ENCODE peak calls at places on chromosomes 7 and 10, in six cellular contexts. V is uterus, Y is hepatocyte, I is tibial artery, F is K562, U is right atrium auricular region. D is an unnamed sample. For H3K9me3, the result is how much of the 10 kb centered on the place peaks cover.

GRCh38 chr10:125035136-125035535 is 93.2 kb downstream of the ZRANB1 start:
- DNase-seq in Y (no peak), I (no peak), U (no peak), F (no peak), V (no peak), D (no peak)

GRCh38 chr7:127680983-127681382 is 29.0 kb downstream of the SND1 start:
- DNase-seq in Y (no peak), V (no peak), F (no peak), U (no peak), I (no peak), D (no peak)

GRCh38 chr7:117372073-117372472 is 49.2 kb upstream of the WNT2 start:
- DNase-seq in V (no peak), F (no peak), I (no peak), Y (no peak), U (no peak), D (no peak)

GRCh38 chr7:41637051-41637450 is 65.8 kb downstream of the INHBA start:
- DNase-seq in F (no peak), U (no peak), I (no peak), Y (no peak), V (no peak), D (no peak)

GRCh38 chr10:75450654-75451419 is 19.4 kb downstream of the LRMDA start:
- DNase-seq in F (no peak), Y (no peak), U (no peak), V (no peak), I (no peak), D (no peak)

GRCh38 chr10:110508806-110509544 is 11.3 kb downstream of the DUSP5 start:
- DNase-seq in Y (no peak), V (no peak), F (no peak), I (no peak), U (no peak), D (no peak)

GRCh38 chr7:67484244-67484751 is 487.7 kb downstream of the TYW1 start:
- DNase-seq in I (peak), U (no peak), V (peak), Y (peak), F (peak), D (peak)

GRCh38 chr10:30606313-30606712 is 23.2 kb downstream of the LYZL2 start:
- DNase-seq in V (no peak), F (no peak), Y (no peak), U (no peak), I (no peak), D (no peak)

GRCh38 chr10:22605168-22605567 is 109.2 kb downstream of the PIP4K2A start:
- DNase-seq in U (no peak), V (peak), I (no peak), F (no peak), Y (no peak), D (no peak)

GRCh38 chr7:86978804-86979506 is 80.5 kb downstream of the ELAPOR2 start:
- DNase-seq in U (no peak), V (no peak), I (no peak), Y (no peak), F (no peak), D (no peak)

GRCh38 chr10:44981172-44982113 is 2.8 kb upstream of the DEPP1 start:
- DNase-seq in U (no peak), V (peak), Y (peak), I (peak), F (no peak), D (no peak)

GRCh38 chr10:26969145-26969926 is 108.6 kb upstream of the ABI1 start:
- DNase-seq in I (no peak), U (no peak), Y (no peak), F (no peak), V (no peak), D (no peak)

GRCh38 chr7:16954326-16954725 is 72.5 kb upstream of the AGR3 start:
- DNase-seq in Y (no peak), V (no peak), I (no peak), U (no peak), F (no peak), D (no peak)

GRCh38 chr10:79404231-79404609 is 41.2 kb downstream of the ZCCHC24 start:
- DNase-seq in I (peak), V (peak), F (peak), Y (peak), U (peak), D (no peak)

GRCh38 chr7:8143151-8143874 is 118.7 kb downstream of the ICA1 start:
- DNase-seq in V (no peak), I (no peak), U (no peak), F (no peak), Y (no peak), D (no peak)

GRCh38 chr10:386751-387693 is 251.8 kb downstream of the ZMYND11 start:
- DNase-seq in I (peak), Y (no peak), V (no peak), F (no peak), U (no peak), D (no peak)

GRCh38 chr10:6786579-6787031 is 206.5 kb upstream of the PRKCQ start:
- DNase-seq in Y (peak), F (peak), V (no peak), U (no peak), I (no peak), D (no peak)

GRCh38 chr7:128163473-128163872 is 77.6 kb upstream of the LEP start:
- DNase-seq in V (no peak), U (no peak), Y (no peak), I (no peak), F (no peak), D (no peak)

GRCh38 chr10:112959207-112959838 is 9.3 kb downstream of the TCF7L2 start:
- DNase-seq in I (no peak), V (no peak), U (no peak), F (no peak), Y (peak), D (no peak)

GRCh38 chr10:129335942-129336341 is 131.1 kb upstream of the MGMT start:
- DNase-seq in U (no peak), I (no peak), Y (no peak), V (no peak), F (no peak), D (no peak)

GRCh38 chr7:68078311-68078710 is 1081.7 kb downstream of the TYW1 start:
- DNase-seq in Y (no peak), I (no peak), F (no peak), V (no peak), U (no peak), D (no peak)

GRCh38 chr10:53957401-53957800 is 843.6 kb downstream of the PCDH15 start:
- DNase-seq in U (no peak), V (no peak), F (no peak), Y (no peak), I (no peak), D (no peak)

GRCh38 chr7:157136372-157136771 is 2.4 kb upstream of the UBE3C start:
- DNase-seq in I (no peak), F (peak), U (no peak), Y (peak), V (no peak), D (no peak)

GRCh38 chr10:21516270-21517131 is 9.0 kb downstream of the SKIDA1 start:
- DNase-seq in I (peak), V (peak), Y (peak), U (no peak), F (peak), D (peak)

GRCh38 chr10:133397938-133398337 is 4.0 kb downstream of the MTG1 start:
- DNase-seq in Y (no peak), I (no peak), U (no peak), F (no peak), V (no peak), D (no peak)

GRCh38 chr10:104694074-104694473 is 53.0 kb downstream of the SORCS3 start:
- DNase-seq in I (no peak), V (no peak), F (no peak), Y (no peak), U (no peak), D (no peak)

GRCh38 chr10:3452234-3452633 is 279.7 kb upstream of the PITRM1 start:
- DNase-seq in F (no peak), I (no peak), U (no peak), Y (peak), V (no peak), D (no peak)

GRCh38 chr10:125084191-125085186 is 75.9 kb downstream of the CTBP2 start:
- DNase-seq in U (peak), Y (peak), I (peak), V (peak), F (no peak), D (peak)

GRCh38 chr10:28840202-28840601 is 162.9 kb downstream of the BAMBI start:
- DNase-seq in F (no peak), U (no peak), I (no peak), V (no peak), Y (no peak), D (no peak)

GRCh38 chr7:113405296-113406056 is 287.1 kb upstream of the SMIM30 start:
- DNase-seq in V (no peak), U (no peak), Y (no peak), I (no peak), F (no peak), D (no peak)
- TF ChIP-seq CTCF in V (no peak), U (no peak), Y (no peak), I (no peak), F (no peak), D (no peak)

DNA sequence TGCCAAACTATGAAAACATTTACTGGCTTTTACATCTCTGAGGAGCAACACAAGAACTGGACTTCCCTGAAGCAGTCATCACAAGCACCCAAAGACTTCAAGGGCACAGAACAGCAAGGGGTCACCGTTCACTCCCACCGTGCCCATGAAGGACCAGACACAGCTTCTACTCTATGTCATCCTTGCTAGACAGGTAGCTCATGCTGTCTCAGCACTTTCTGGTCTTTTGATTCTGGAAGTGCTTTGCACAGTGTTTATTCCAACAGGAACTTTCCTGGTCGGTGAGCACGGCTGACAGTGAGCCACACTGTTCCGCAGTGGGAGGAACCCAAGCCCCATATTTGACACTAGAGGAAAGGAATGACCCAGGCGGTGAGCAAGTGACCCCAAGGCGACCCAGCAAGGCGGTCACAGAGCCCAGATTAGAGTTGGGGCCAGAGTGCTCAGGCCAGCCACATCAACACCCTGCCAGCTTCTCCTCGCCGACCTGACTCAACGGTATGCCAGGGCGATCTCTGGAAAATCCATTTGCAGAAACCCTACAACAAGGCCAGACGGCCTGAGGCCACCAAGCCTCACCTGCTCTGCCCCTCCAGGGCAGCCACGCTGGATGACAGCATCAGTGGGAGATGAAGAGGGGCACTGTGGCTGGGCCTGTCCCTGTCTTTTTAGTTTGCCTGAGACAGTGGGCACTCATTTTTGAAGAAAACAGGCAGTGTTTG is 318.6 kb downstream of the TCERG1L start:
- DNase-seq in I (no peak), U (no peak), F (no peak), V (no peak), Y (no peak), D (no peak)
- H3K9me3 ChIP-seq in I (under half), U (under half), F (under half), V (under half), Y (under half), D (under half)

GRCh38 chr7:33904680-33905388 is 505 bp upstream of the BMPER start:
- DNase-seq in I (no peak), V (peak), F (no peak), Y (peak), U (no peak), D (peak)

GRCh38 chr7:33906697-33907096 is 1.4 kb downstream of the BMPER start:
- DNase-seq in U (no peak), I (no peak), F (no peak), Y (no peak), V (no peak), D (no peak)

GRCh38 chr7:33901847-33902246 is 3.5 kb upstream of the BMPER start:
- DNase-seq in Y (no peak), I (no peak), V (no peak), F (no peak), U (no peak), D (no peak)

GRCh38 chr7:33905389-33906032 is at the start of gene BMPER:
- DNase-seq in U (no peak), V (peak), I (no peak), F (no peak), Y (peak), D (peak)

GRCh38 chr7:33903770-33904679 is 1.3 kb upstream of the BMPER start:
- DNase-seq in Y (peak), V (peak), F (no peak), I (peak), U (no peak), D (peak)
- TF ChIP-seq CTCF in Y (no peak), V (no peak), F (no peak), I (no peak), U (no peak), D (no peak)

GRCh38 chr7:158357898-158358821 is 229.5 kb downstream of the PTPRN2 start:
- DNase-seq in V (peak), Y (no peak), I (no peak), F (no peak), U (peak), D (no peak)

GRCh38 chr7:158362912-158363905 is 224.4 kb downstream of the PTPRN2 start:
- DNase-seq in I (no peak), U (no peak), F (peak), Y (peak), V (no peak), D (peak)

GRCh38 chr7:158362001-158362400 is 225.6 kb downstream of the PTPRN2 start:
- DNase-seq in I (no peak), F (no peak), V (no peak), U (no peak), Y (no peak), D (no peak)

GRCh38 chr7:158358926-158359645 is 228.5 kb downstream of the PTPRN2 start:
- DNase-seq in Y (no peak), U (peak), V (no peak), F (no peak), I (no peak), D (no peak)

DNA sequence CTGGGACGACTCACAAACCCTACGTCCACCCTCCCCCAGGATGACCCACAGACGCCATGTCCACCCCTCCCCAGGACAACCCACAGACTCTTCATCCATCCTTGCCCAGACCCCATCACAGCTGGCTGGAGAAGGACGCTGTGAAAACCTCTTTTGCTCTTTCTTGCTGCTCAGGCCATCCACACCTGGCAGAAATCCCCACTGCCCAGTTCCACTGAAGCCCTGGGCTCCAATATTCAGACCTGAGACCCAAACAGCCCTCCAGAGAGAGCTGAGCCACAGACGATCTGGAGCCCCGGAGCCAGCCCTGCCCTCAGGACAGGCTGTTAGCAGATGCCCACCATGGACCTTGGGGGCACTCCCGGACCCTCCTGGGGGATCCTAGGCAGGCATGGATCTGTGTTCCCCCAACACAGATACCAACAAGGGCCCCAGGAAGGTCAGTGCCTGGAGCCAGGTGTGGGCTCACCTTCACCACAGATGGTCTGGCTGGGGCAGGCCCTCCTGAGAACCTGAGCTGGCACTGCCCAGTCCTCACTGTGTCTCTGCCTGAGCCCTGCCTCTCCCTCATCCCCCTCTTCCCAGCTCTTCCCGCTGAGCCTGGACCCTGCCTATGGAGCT is 226.2 kb downstream of the PTPRN2 start:
- DNase-seq in V (no peak), F (no peak), U (no peak), Y (no peak), I (no peak), D (no peak)
- H3K9me3 ChIP-seq in V (under half), F (under half), U (under half), Y (under half), I (under half), D (under half)

GRCh38 chr7:155255071-155255470 is 42.6 kb upstream of the INSIG1 start:
- DNase-seq in I (no peak), F (no peak), U (no peak), V (no peak), Y (no peak), D (no peak)

GRCh38 chr7:155252958-155253501 is 44.6 kb upstream of the INSIG1 start:
- DNase-seq in V (no peak), U (no peak), Y (no peak), F (no peak), I (no peak), D (no peak)

GRCh38 chr7:155254018-155254417 is 43.7 kb upstream of the INSIG1 start:
- DNase-seq in F (no peak), U (no peak), Y (no peak), I (no peak), V (no peak), D (no peak)

GRCh38 chr7:155251831-155252230 is 45.8 kb upstream of the INSIG1 start:
- DNase-seq in U (no peak), Y (no peak), F (no peak), I (no peak), V (no peak), D (no peak)

GRCh38 chr7:155252388-155252957 is 45.2 kb upstream of the INSIG1 start:
- DNase-seq in U (no peak), I (no peak), F (no peak), Y (no peak), V (no peak), D (no peak)
- TF ChIP-seq CTCF in U (no peak), I (no peak), F (no peak), Y (no peak), V (no peak), D (no peak)

GRCh38 chr10:130388746-130389145 is 252.6 kb downstream of the GLRX3 start:
- DNase-seq in I (no peak), F (no peak), U (no peak), V (no peak), Y (no peak), D (no peak)
- H3K9me3 ChIP-seq in I (under half), F (under half), U (under half), V (under half), Y (under half), D (under half)

DNA sequence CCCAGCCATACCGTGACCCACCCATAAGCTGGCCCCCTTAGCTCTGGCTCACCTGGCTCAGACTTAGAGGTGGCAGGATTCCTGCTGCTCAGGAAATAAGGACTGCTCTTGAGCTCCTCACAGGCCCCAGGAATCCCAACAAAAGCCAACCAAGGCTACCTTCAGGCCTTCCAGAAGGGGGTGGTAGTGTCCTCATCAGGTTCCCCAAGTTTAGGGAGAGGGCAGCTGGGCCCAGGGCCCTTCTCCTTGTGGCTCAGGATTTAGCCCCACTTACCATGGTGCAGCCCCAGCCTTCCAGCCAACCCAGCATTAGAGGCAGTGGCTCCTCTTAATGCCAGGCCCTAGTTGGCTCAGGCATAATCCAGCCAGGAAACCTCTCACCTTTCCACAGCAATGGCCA is 23.5 kb downstream of the NPFFR1 start:
- DNase-seq in V (no peak), F (no peak), U (no peak), Y (no peak), I (no peak), D (no peak)
- TF ChIP-seq CTCF in V (no peak), F (no peak), U (no peak), Y (no peak), I (no peak), D (peak)